ENCODE peak calls at places on chromosomes 2 and 18, in six cellular contexts. One of them, this sample, is unnamed.

GRCh38 chr2:102368461-102369109 is 13.0 kb downstream of the IL18R1 start:
- DNase-seq in H1: no peak
- DNase-seq in GM23338: no peak
- DNase-seq in GM12878: no peak
- DNase-seq in WTC11: no peak
- DNase-seq in HepG2: no peak
- DNase-seq in this sample: no peak

GRCh38 chr2:120389036-120389391 is 43.1 kb downstream of the INHBB start:
- DNase-seq in H1: no peak
- DNase-seq in GM23338: no peak
- DNase-seq in GM12878: no peak
- DNase-seq in WTC11: no peak
- DNase-seq in HepG2: no peak
- DNase-seq in this sample: no peak

GRCh38 chr2:59256290-59256689 is 1015.2 kb upstream of the FANCL start:
- DNase-seq in H1: no peak
- DNase-seq in GM23338: no peak
- DNase-seq in GM12878: no peak
- DNase-seq in WTC11: no peak
- DNase-seq in HepG2: no peak
- DNase-seq in this sample: no peak

GRCh38 chr2:207143474-207144190 is 22.1 kb downstream of the KLF7 start:
- DNase-seq in H1: no peak
- DNase-seq in GM23338: peak
- DNase-seq in GM12878: no peak
- DNase-seq in WTC11: no peak
- DNase-seq in HepG2: no peak
- DNase-seq in this sample: no peak

GRCh38 chr2:18232731-18233438 is 327.6 kb downstream of the RDH14 start:
- DNase-seq in H1: no peak
- DNase-seq in GM23338: no peak
- DNase-seq in GM12878: no peak
- DNase-seq in WTC11: no peak
- DNase-seq in HepG2: peak
- DNase-seq in this sample: no peak

GRCh38 chr2:176164803-176165597 is 7.9 kb downstream of the HOXD3 start:
- DNase-seq in H1: no peak
- DNase-seq in GM23338: peak
- DNase-seq in GM12878: no peak
- DNase-seq in WTC11: no peak
- DNase-seq in HepG2: no peak
- DNase-seq in this sample: no peak

GRCh38 chr2:108268001-108268400 is 20.7 kb upstream of the SULT1C2 start:
- DNase-seq in H1: no peak
- DNase-seq in GM23338: no peak
- DNase-seq in GM12878: no peak
- DNase-seq in WTC11: no peak
- DNase-seq in HepG2: no peak
- DNase-seq in this sample: no peak

GRCh38 chr2:190999949-191000665 is 13.9 kb downstream of the STAT1 start:
- DNase-seq in H1: no peak
- DNase-seq in GM23338: no peak
- DNase-seq in GM12878: no peak
- DNase-seq in WTC11: no peak
- DNase-seq in HepG2: no peak
- DNase-seq in this sample: no peak

GRCh38 chr2:110101911-110102774 is 13.5 kb downstream of the MALL start:
- DNase-seq in H1: no peak
- DNase-seq in GM23338: no peak
- DNase-seq in GM12878: no peak
- DNase-seq in WTC11: no peak
- DNase-seq in HepG2: no peak
- DNase-seq in this sample: no peak

GRCh38 chr2:14480120-14480519 is 152.4 kb upstream of the LRATD1 start:
- DNase-seq in H1: no peak
- DNase-seq in GM23338: no peak
- DNase-seq in GM12878: no peak
- DNase-seq in WTC11: no peak
- DNase-seq in HepG2: no peak
- DNase-seq in this sample: no peak

GRCh38 chr18:49024408-49024807 is 73.6 kb upstream of the SMAD7 start:
- DNase-seq in H1: no peak
- DNase-seq in GM23338: no peak
- DNase-seq in GM12878: no peak
- DNase-seq in WTC11: no peak
- DNase-seq in HepG2: no peak
- DNase-seq in this sample: no peak

GRCh38 chr2:105617631-105618350 is 126.9 kb upstream of the NCK2 start:
- DNase-seq in H1: no peak
- DNase-seq in GM23338: no peak
- DNase-seq in GM12878: no peak
- DNase-seq in WTC11: no peak
- DNase-seq in HepG2: peak
- DNase-seq in this sample: peak

GRCh38 chr2:9423922-9424272 is 443 bp downstream of the CPSF3 start:
- DNase-seq in H1: no peak
- DNase-seq in GM23338: peak
- DNase-seq in GM12878: no peak
- DNase-seq in WTC11: no peak
- DNase-seq in HepG2: peak
- DNase-seq in this sample: no peak

GRCh38 chr2:235170536-235171510 is 219.0 kb downstream of the SH3BP4 start:
- DNase-seq in H1: peak
- DNase-seq in GM23338: peak
- DNase-seq in GM12878: no peak
- DNase-seq in WTC11: peak
- DNase-seq in HepG2: no peak
- DNase-seq in this sample: no peak

GRCh38 chr18:58277457-58277739 is 233.4 kb downstream of the NEDD4L start:
- DNase-seq in H1: no peak
- DNase-seq in GM23338: no peak
- DNase-seq in GM12878: no peak
- DNase-seq in WTC11: no peak
- DNase-seq in HepG2: no peak
- DNase-seq in this sample: no peak

GRCh38 chr2:65579506-65580235 is 147.3 kb upstream of the SPRED2 start:
- DNase-seq in H1: no peak
- DNase-seq in GM23338: peak
- DNase-seq in GM12878: no peak
- DNase-seq in WTC11: peak
- DNase-seq in HepG2: no peak
- DNase-seq in this sample: no peak

GRCh38 chr2:143145056-143145455 is 15.8 kb downstream of the ARHGAP15 start:
- DNase-seq in H1: no peak
- DNase-seq in GM23338: no peak
- DNase-seq in GM12878: no peak
- DNase-seq in WTC11: no peak
- DNase-seq in HepG2: no peak
- DNase-seq in this sample: no peak

GRCh38 chr18:51342815-51343214 is 145.3 kb upstream of the MEX3C start:
- DNase-seq in H1: no peak
- DNase-seq in GM23338: no peak
- DNase-seq in GM12878: no peak
- DNase-seq in WTC11: no peak
- DNase-seq in HepG2: peak
- DNase-seq in this sample: no peak

GRCh38 chr2:134461511-134461910 is 207.6 kb downstream of the MGAT5 start:
- DNase-seq in H1: no peak
- DNase-seq in GM23338: no peak
- DNase-seq in GM12878: no peak
- DNase-seq in WTC11: no peak
- DNase-seq in HepG2: no peak
- DNase-seq in this sample: no peak

GRCh38 chr2:97868986-97869721 is 126.6 kb downstream of the TMEM131 start:
- DNase-seq in H1: no peak
- DNase-seq in GM23338: peak
- DNase-seq in GM12878: no peak
- DNase-seq in WTC11: no peak
- DNase-seq in HepG2: peak
- DNase-seq in this sample: no peak

GRCh38 chr2:150974864-150975263 is 286.8 kb downstream of the RBM43 start:
- DNase-seq in H1: no peak
- DNase-seq in GM23338: no peak
- DNase-seq in GM12878: no peak
- DNase-seq in WTC11: no peak
- DNase-seq in HepG2: no peak
- DNase-seq in this sample: no peak
- TF ChIP-seq CREB1 in H1: no peak
- TF ChIP-seq CREB1 in GM23338: no peak
- TF ChIP-seq CREB1 in GM12878: no peak
- TF ChIP-seq CREB1 in WTC11: no peak
- TF ChIP-seq CREB1 in HepG2: no peak
- TF ChIP-seq CREB1 in this sample: no peak

DNA sequence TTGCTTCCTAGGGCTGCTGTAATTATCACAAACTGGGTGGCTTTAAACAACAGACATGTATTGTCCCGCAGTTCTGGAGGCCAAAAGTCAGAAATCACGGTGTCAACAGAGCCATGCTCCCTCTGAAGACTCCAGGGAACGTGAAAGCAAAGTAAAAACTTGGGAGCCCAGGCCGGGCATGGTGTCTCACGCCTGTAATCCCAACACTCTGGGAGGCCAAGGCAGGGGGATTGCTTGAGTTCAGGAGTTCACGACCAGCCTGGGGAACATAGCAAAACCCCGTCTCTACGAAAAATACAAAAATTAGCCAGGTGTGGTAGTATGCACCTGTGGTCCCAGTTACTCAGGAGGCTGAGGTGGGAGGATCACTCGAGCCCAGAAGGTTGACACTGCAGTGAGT is 63.5 kb downstream of the MCFD2 start:
- DNase-seq in H1: no peak
- DNase-seq in GM23338: no peak
- DNase-seq in GM12878: no peak
- DNase-seq in WTC11: no peak
- DNase-seq in HepG2: no peak
- DNase-seq in this sample: no peak
- TF ChIP-seq CREB1 in H1: no peak
- TF ChIP-seq CREB1 in GM23338: no peak
- TF ChIP-seq CREB1 in GM12878: no peak
- TF ChIP-seq CREB1 in WTC11: no peak
- TF ChIP-seq CREB1 in HepG2: no peak
- TF ChIP-seq CREB1 in this sample: no peak

GRCh38 chr2:71608441-71608840 is 155.1 kb downstream of the DYSF start:
- DNase-seq in H1: no peak
- DNase-seq in GM23338: no peak
- DNase-seq in GM12878: no peak
- DNase-seq in WTC11: no peak
- DNase-seq in HepG2: no peak
- DNase-seq in this sample: no peak

GRCh38 chr2:71607490-71607889 is 154.1 kb downstream of the DYSF start:
- DNase-seq in H1: no peak
- DNase-seq in GM23338: no peak
- DNase-seq in GM12878: no peak
- DNase-seq in WTC11: peak
- DNase-seq in HepG2: no peak
- DNase-seq in this sample: no peak

GRCh38 chr2:71609029-71609428 is 155.7 kb downstream of the DYSF start:
- DNase-seq in H1: no peak
- DNase-seq in GM23338: no peak
- DNase-seq in GM12878: no peak
- DNase-seq in WTC11: peak
- DNase-seq in HepG2: no peak
- DNase-seq in this sample: no peak

GRCh38 chr2:71609441-71609840 is 156.1 kb downstream of the DYSF start:
- DNase-seq in H1: no peak
- DNase-seq in GM23338: no peak
- DNase-seq in GM12878: no peak
- DNase-seq in WTC11: no peak
- DNase-seq in HepG2: no peak
- DNase-seq in this sample: no peak

GRCh38 chr2:71608034-71608433 is 154.7 kb downstream of the DYSF start:
- DNase-seq in H1: no peak
- DNase-seq in GM23338: no peak
- DNase-seq in GM12878: no peak
- DNase-seq in WTC11: peak
- DNase-seq in HepG2: no peak
- DNase-seq in this sample: no peak
- TF ChIP-seq CREB1 in H1: no peak
- TF ChIP-seq CREB1 in GM23338: no peak
- TF ChIP-seq CREB1 in GM12878: no peak
- TF ChIP-seq CREB1 in WTC11: no peak
- TF ChIP-seq CREB1 in HepG2: no peak
- TF ChIP-seq CREB1 in this sample: no peak

DNA sequence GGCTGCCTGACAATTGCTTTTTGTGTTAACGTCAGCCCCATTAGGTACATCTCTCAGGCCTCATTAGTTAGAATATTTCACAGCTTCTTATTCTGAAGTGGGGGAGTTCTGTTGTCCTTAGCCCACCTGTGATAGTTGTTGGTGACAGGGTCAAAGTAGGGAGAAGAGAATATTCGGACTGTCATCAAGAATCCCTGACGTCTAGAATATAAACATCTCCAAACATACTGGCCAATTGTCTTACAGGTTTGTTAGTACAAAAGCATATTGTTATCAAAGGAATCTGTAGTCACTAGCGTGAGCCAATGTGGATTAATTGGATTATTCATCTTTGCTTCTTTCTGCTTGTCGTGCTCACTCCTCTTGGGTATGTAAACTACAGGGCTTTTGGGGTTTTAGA is 77.6 kb downstream of the DIS3L2 start:
- DNase-seq in H1: no peak
- DNase-seq in GM23338: no peak
- DNase-seq in GM12878: no peak
- DNase-seq in WTC11: no peak
- DNase-seq in HepG2: no peak
- DNase-seq in this sample: no peak
- TF ChIP-seq CREB1 in H1: no peak
- TF ChIP-seq CREB1 in GM23338: no peak
- TF ChIP-seq CREB1 in GM12878: no peak
- TF ChIP-seq CREB1 in WTC11: no peak
- TF ChIP-seq CREB1 in HepG2: no peak
- TF ChIP-seq CREB1 in this sample: no peak

GRCh38 chr2:231900486-231900942 is 25.7 kb downstream of the NPPC start:
- DNase-seq in H1: peak
- DNase-seq in GM23338: peak
- DNase-seq in GM12878: no peak
- DNase-seq in WTC11: peak
- DNase-seq in HepG2: peak
- DNase-seq in this sample: peak

GRCh38 chr2:231890896-231891513 is 35.2 kb downstream of the NPPC start:
- DNase-seq in H1: no peak
- DNase-seq in GM23338: no peak
- DNase-seq in GM12878: no peak
- DNase-seq in WTC11: no peak
- DNase-seq in HepG2: no peak
- DNase-seq in this sample: no peak

GRCh38 chr2:231891514-231891905 is 34.7 kb downstream of the NPPC start:
- DNase-seq in H1: no peak
- DNase-seq in GM23338: no peak
- DNase-seq in GM12878: no peak
- DNase-seq in WTC11: no peak
- DNase-seq in HepG2: no peak
- DNase-seq in this sample: peak

GRCh38 chr2:231894566-231895380 is 31.4 kb downstream of the NPPC start:
- DNase-seq in H1: no peak
- DNase-seq in GM23338: no peak
- DNase-seq in GM12878: no peak
- DNase-seq in WTC11: no peak
- DNase-seq in HepG2: no peak
- DNase-seq in this sample: no peak
- TF ChIP-seq CREB1 in H1: no peak
- TF ChIP-seq CREB1 in GM23338: no peak
- TF ChIP-seq CREB1 in GM12878: no peak
- TF ChIP-seq CREB1 in WTC11: no peak
- TF ChIP-seq CREB1 in HepG2: no peak
- TF ChIP-seq CREB1 in this sample: no peak